ENCODE peak calls at places on chromosomes 6 and 20, in five cellular contexts. One of them, this sample, is unnamed.

GRCh38 chr20:19823971-19824370 is 65.9 kb downstream of the RIN2 start:
- DNase-seq in K562: no peak
- DNase-seq in HepG2: no peak
- DNase-seq in GM12878: no peak
- DNase-seq in H1: no peak
- DNase-seq in this sample: no peak

GRCh38 chr20:53911301-53911700 is 159.1 kb downstream of the BCAS1 start:
- DNase-seq in H1: no peak
- DNase-seq in HepG2: no peak
- DNase-seq in GM12878: no peak
- DNase-seq in K562: no peak
- DNase-seq in this sample: no peak

GRCh38 chr6:84284428-84285033 is 57.1 kb upstream of the CEP162 start:
- DNase-seq in H1: no peak
- DNase-seq in K562: peak; percentile 18
- DNase-seq in GM12878: no peak
- DNase-seq in HepG2: peak; percentile 3
- DNase-seq in this sample: peak; percentile 10

GRCh38 chr6:125270380-125270779 is 31.4 kb downstream of the HDDC2 start:
- DNase-seq in HepG2: no peak
- DNase-seq in H1: no peak
- DNase-seq in GM12878: no peak
- DNase-seq in K562: no peak
- DNase-seq in this sample: no peak

GRCh38 chr6:44202332-44202971 is 14.3 kb upstream of the MYMX start:
- DNase-seq in GM12878: no peak
- DNase-seq in HepG2: no peak
- DNase-seq in H1: no peak
- DNase-seq in K562: no peak
- DNase-seq in this sample: no peak

GRCh38 chr6:113642714-113643442 is 214.3 kb upstream of the MARCKS start:
- DNase-seq in H1: no peak
- DNase-seq in HepG2: peak; percentile 100
- DNase-seq in K562: peak; percentile 9
- DNase-seq in GM12878: no peak
- DNase-seq in this sample: no peak

GRCh38 chr6:168320661-168321060 is 1.1 kb upstream of the DACT2 start:
- DNase-seq in H1: no peak
- DNase-seq in HepG2: no peak
- DNase-seq in K562: no peak
- DNase-seq in GM12878: no peak
- DNase-seq in this sample: no peak

GRCh38 chr20:64168381-64169088 is 4.3 kb downstream of the MYT1 start:
- DNase-seq in H1: no peak
- DNase-seq in K562: no peak
- DNase-seq in HepG2: no peak
- DNase-seq in GM12878: no peak
- DNase-seq in this sample: no peak

GRCh38 chr20:48827880-48828733 is at the start of gene PREX1:
- DNase-seq in H1: peak; percentile 34
- DNase-seq in K562: peak; percentile 98
- DNase-seq in HepG2: no peak
- DNase-seq in GM12878: no peak
- DNase-seq in this sample: no peak

GRCh38 chr6:47126647-47127339 is 84.7 kb upstream of the ADGRF1 start:
- DNase-seq in HepG2: peak; percentile 91
- DNase-seq in K562: no peak
- DNase-seq in GM12878: no peak
- DNase-seq in H1: no peak
- DNase-seq in this sample: no peak

GRCh38 chr6:111478749-111479148 is 4.3 kb downstream of the REV3L start:
- DNase-seq in H1: no peak
- DNase-seq in GM12878: peak; percentile 49
- DNase-seq in HepG2: peak; percentile 28
- DNase-seq in K562: no peak
- DNase-seq in this sample: peak; percentile 35

GRCh38 chr6:32200711-32201475 is 8.4 kb upstream of the GPSM3 start:
- DNase-seq in HepG2: no peak
- DNase-seq in K562: no peak
- DNase-seq in H1: no peak
- DNase-seq in GM12878: no peak
- DNase-seq in this sample: no peak

GRCh38 chr20:3227936-3228749 is 10.8 kb downstream of the SLC4A11 start:
- DNase-seq in H1: no peak
- DNase-seq in K562: no peak
- DNase-seq in GM12878: no peak
- DNase-seq in HepG2: no peak
- DNase-seq in this sample: no peak

GRCh38 chr6:1766663-1767062 is 156.9 kb downstream of the FOXC1 start:
- DNase-seq in GM12878: no peak
- DNase-seq in K562: no peak
- DNase-seq in H1: no peak
- DNase-seq in HepG2: no peak
- DNase-seq in this sample: no peak

GRCh38 chr20:62025832-62026563 is 39.7 kb downstream of the TAF4 start:
- DNase-seq in K562: peak; percentile 60
- DNase-seq in GM12878: no peak
- DNase-seq in H1: no peak
- DNase-seq in HepG2: peak; percentile 30
- DNase-seq in this sample: no peak
- TF ChIP-seq CTCF in K562: peak; percentile 75
- TF ChIP-seq CTCF in GM12878: no peak
- TF ChIP-seq CTCF in H1: no peak
- TF ChIP-seq CTCF in HepG2: peak; percentile 47
- TF ChIP-seq CTCF in this sample: no peak

GRCh38 chr6:156398371-156398770 is 378.8 kb upstream of the ARID1B start:
- DNase-seq in GM12878: no peak
- DNase-seq in HepG2: no peak
- DNase-seq in K562: no peak
- DNase-seq in H1: no peak
- DNase-seq in this sample: no peak
- TF ChIP-seq ZNF274 in GM12878: no peak
- TF ChIP-seq ZNF274 in HepG2: no peak
- TF ChIP-seq ZNF274 in K562: no peak
- TF ChIP-seq ZNF274 in H1: no peak
- TF ChIP-seq ZNF274 in this sample: no peak

DNA sequence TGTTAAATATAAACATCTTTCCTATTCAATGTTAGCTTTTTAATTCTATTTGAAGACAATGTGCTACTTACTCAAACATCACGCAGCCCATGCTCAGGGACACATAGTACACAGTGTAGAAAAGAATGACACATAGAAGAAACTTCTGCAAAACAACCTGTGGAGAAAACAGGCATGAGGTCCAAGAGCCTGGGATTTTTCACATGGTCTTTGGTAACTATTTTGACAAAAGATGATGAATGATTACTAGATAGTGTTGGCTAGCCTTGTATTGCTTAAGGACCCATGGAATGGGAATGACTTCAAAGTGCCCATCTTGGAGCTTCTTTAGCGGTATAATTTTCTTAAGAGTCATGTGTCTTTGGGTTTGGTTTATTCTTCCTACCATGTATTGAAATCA is 15.4 kb downstream of the TMEM244 start:
- DNase-seq in K562: no peak
- DNase-seq in H1: no peak
- DNase-seq in GM12878: no peak
- DNase-seq in HepG2: no peak
- DNase-seq in this sample: no peak
- TF ChIP-seq POLR2A in K562: no peak
- TF ChIP-seq POLR2A in H1: no peak
- TF ChIP-seq POLR2A in GM12878: no peak
- TF ChIP-seq POLR2A in HepG2: no peak
- TF ChIP-seq POLR2A in this sample: no peak

GRCh38 chr6:76942203-76942971 is 520.9 kb downstream of the HTR1B start:
- DNase-seq in H1: no peak
- DNase-seq in K562: no peak
- DNase-seq in HepG2: no peak
- DNase-seq in GM12878: no peak
- DNase-seq in this sample: no peak

GRCh38 chr6:76940186-76940585 is 523.1 kb downstream of the HTR1B start:
- DNase-seq in HepG2: no peak
- DNase-seq in H1: no peak
- DNase-seq in GM12878: no peak
- DNase-seq in K562: no peak
- DNase-seq in this sample: no peak
- TF ChIP-seq CTCF in HepG2: no peak
- TF ChIP-seq CTCF in H1: no peak
- TF ChIP-seq CTCF in GM12878: no peak
- TF ChIP-seq CTCF in K562: no peak
- TF ChIP-seq CTCF in this sample: no peak

DNA sequence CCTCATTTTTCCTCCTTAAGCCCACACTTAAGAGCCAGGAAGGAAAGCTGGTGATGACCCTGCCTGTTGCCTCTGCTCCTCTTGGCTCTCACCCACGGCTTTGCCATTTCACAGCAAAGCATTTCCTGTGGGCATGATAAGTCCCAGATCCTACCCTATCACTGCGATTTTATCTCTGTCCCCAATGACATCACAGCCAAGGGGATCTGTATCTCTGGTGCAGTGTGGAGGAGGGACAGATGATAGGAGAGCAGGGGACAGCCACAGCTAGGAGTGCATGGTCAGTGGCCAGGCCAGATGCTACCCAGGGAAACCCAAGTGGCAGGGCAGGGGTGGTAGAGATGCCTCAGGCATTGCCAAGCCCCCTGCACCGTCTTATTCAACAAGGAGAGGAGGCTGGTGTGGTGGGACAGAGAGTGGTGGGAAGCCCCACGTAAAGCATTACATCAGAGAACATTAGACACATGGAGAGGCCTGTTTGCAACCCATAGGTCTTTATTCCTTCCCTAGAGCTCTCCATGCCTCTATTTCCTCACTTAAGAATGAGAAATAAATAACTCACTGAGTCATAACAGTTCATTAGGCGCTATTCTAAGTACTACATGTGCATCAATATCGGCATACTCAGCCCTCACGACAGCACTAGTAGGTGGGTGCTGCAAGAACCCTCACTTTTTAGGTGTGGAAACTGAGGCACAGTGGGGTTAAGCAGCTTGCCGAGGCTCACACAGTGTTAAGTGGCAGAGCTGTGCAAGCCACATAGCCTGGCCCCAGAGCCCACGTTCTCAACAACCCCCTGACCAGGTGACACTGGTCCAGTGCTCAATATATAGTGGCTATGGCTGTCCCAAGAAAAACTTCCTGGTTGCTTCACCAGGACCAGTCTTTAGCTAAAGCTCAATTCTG is 4.6 kb downstream of the TFEB start:
- DNase-seq in H1: no peak
- DNase-seq in K562: no peak
- DNase-seq in HepG2: no peak
- DNase-seq in GM12878: no peak
- DNase-seq in this sample: no peak
- TF ChIP-seq ZNF274 in H1: no peak
- TF ChIP-seq ZNF274 in K562: no peak
- TF ChIP-seq ZNF274 in HepG2: no peak
- TF ChIP-seq ZNF274 in GM12878: no peak
- TF ChIP-seq ZNF274 in this sample: no peak

GRCh38 chr6:52361945-52362442 is at the start of gene PAQR8:
- DNase-seq in K562: peak; percentile 98
- DNase-seq in H1: no peak
- DNase-seq in HepG2: no peak
- DNase-seq in GM12878: no peak
- DNase-seq in this sample: peak; percentile 10
- TF ChIP-seq POLR2A in K562: peak; percentile 66
- TF ChIP-seq POLR2A in H1: no peak
- TF ChIP-seq POLR2A in HepG2: no peak
- TF ChIP-seq POLR2A in GM12878: peak; percentile 78
- TF ChIP-seq POLR2A in this sample: peak; percentile 86

GRCh38 chr20:46057856-46058655 is 29.0 kb downstream of the SLC12A5 start:
- DNase-seq in GM12878: no peak
- DNase-seq in K562: no peak
- DNase-seq in H1: no peak
- DNase-seq in HepG2: no peak
- DNase-seq in this sample: no peak
- TF ChIP-seq CTCF in GM12878: no peak
- TF ChIP-seq CTCF in K562: no peak
- TF ChIP-seq CTCF in H1: peak; percentile 57
- TF ChIP-seq CTCF in HepG2: no peak
- TF ChIP-seq CTCF in this sample: no peak

DNA sequence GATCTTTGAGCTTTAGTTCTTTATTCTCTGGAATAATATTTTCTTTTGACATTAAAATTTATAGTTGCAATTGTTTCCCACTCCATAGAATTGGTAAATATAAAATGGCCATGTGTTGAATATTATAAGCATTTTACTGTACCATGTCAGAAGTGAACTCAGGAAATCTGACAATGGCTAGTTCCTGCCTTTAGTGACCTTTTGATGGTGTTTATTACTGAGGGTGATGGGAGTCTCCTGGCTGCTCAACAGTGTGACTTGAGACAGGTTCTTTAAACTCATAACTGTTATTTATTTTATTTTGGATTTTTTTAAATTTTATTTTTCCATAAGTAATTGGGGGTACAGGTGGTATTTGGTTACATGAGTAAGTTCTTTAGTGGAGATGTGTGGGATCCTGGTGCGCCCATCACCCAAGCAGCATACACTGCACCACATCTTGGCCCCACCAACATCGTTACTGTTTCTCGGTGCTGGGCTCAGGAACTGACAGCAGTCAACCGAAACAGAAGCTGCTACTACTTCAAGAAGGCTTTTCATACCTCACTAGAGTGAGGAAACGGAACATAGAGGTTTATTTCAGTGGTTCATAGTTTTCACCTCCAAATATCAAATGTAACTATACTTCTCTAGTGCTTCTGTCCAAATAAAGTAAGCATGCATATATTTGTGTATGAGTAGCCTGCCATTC is 90.4 kb downstream of the PLEKHG1 start:
- DNase-seq in HepG2: no peak
- DNase-seq in H1: no peak
- DNase-seq in K562: no peak
- DNase-seq in GM12878: peak; percentile 20
- DNase-seq in this sample: no peak
- TF ChIP-seq ZNF274 in HepG2: no peak
- TF ChIP-seq ZNF274 in H1: no peak
- TF ChIP-seq ZNF274 in K562: no peak
- TF ChIP-seq ZNF274 in GM12878: no peak
- TF ChIP-seq ZNF274 in this sample: no peak

This sample was measured in HCT116.